ENCODE peak calls at places on chromosomes 3 and 15, in four cellular contexts. P, W, C and Z are unnamed samples.

GRCh38 chr3:78924711-78925110 is 843.1 kb downstream of the ROBO1 start:
- DNase-seq in P (no peak), W (no peak), C (no peak), Z (no peak)

GRCh38 chr3:131705558-131706051 is 202.8 kb upstream of the MRPL3 start:
- DNase-seq in P (no peak), W (no peak), C (no peak), Z (no peak)

GRCh38 chr15:41655716-41656115 is 4.5 kb upstream of the MGA start:
- DNase-seq in P (no peak), W (peak), C (no peak), Z (no peak)

GRCh38 chr15:65902373-65902772 is 33.1 kb downstream of the RAB11A start:
- DNase-seq in P (peak), W (peak), C (peak), Z (peak)

GRCh38 chr3:96813820-96814580 is 394 bp upstream of the EPHA6 start:
- DNase-seq in P (peak), W (peak), C (no peak), Z (no peak)

GRCh38 chr15:68149059-68149458 is 56.1 kb downstream of the CALML4 start:
- DNase-seq in P (no peak), W (peak), C (no peak), Z (no peak)

GRCh38 chr15:65055201-65055870 is 10.1 kb downstream of the SLC51B start:
- DNase-seq in P (no peak), W (peak), C (no peak), Z (no peak)

GRCh38 chr3:52256622-52257021 is 11.1 kb downstream of the PPM1M start:
- DNase-seq in P (no peak), W (no peak), C (no peak), Z (no peak)

GRCh38 chr3:134956395-134956794 is 161.3 kb downstream of the EPHB1 start:
- DNase-seq in P (no peak), W (no peak), C (peak), Z (no peak)

GRCh38 chr3:7075120-7075519 is 214.2 kb downstream of the GRM7 start:
- DNase-seq in P (no peak), W (no peak), C (no peak), Z (no peak)

GRCh38 chr15:57769266-57769665 is 62.8 kb downstream of the POLR2M start:
- DNase-seq in P (no peak), W (peak), C (no peak), Z (peak)

GRCh38 chr3:20323307-20323927 is 137.4 kb upstream of the SGO1 start:
- DNase-seq in P (no peak), W (no peak), C (no peak), Z (peak)

GRCh38 chr15:32990071-32990470 is 204.4 kb downstream of the FMN1 start:
- DNase-seq in P (no peak), W (peak), C (no peak), Z (no peak)

GRCh38 chr15:25933456-25934158 is 70.5 kb upstream of the ATP10A start:
- DNase-seq in P (peak), W (peak), C (peak), Z (peak)

GRCh38 chr3:99825239-99825638 is 7.6 kb downstream of the CMSS1 start:
- DNase-seq in P (no peak), W (peak), C (no peak), Z (peak)

GRCh38 chr15:79743032-79743431 is 153.8 kb downstream of the MTHFS start:
- DNase-seq in P (no peak), W (no peak), C (no peak), Z (no peak)

GRCh38 chr3:51974963-51975856 is at the start of gene ABHD14A:
- DNase-seq in P (peak), W (peak), C (no peak), Z (peak)

GRCh38 chr3:73781536-73781935 is 156.8 kb upstream of the PDZRN3 start:
- DNase-seq in P (no peak), W (no peak), C (no peak), Z (no peak)

GRCh38 chr15:59594493-59594942 is 17.1 kb upstream of the GCNT3 start:
- DNase-seq in P (peak), W (peak), C (no peak), Z (no peak)

GRCh38 chr3:24357635-24358034 is 137.0 kb downstream of the THRB start:
- DNase-seq in P (no peak), W (no peak), C (no peak), Z (no peak)

GRCh38 chr3:123947482-123947881 is 13.5 kb downstream of the CCDC14 start:
- DNase-seq in P (no peak), W (peak), C (no peak), Z (no peak)

GRCh38 chr3:98972155-98972554 is 70.7 kb upstream of the DCBLD2 start:
- DNase-seq in P (no peak), W (peak), C (no peak), Z (no peak)

GRCh38 chr3:126545544-126545943 is 13.2 kb downstream of the C3orf22 start:
- DNase-seq in P (no peak), W (no peak), C (no peak), Z (no peak)
- TF ChIP-seq ELK1 in P (no peak), W (no peak), C (no peak), Z (no peak)

GRCh38 chr3:149511040-149511626 is 36.6 kb downstream of the TM4SF4 start:
- DNase-seq in P (no peak), W (no peak), C (no peak), Z (no peak)
- TF ChIP-seq ELK1 in P (no peak), W (no peak), C (no peak), Z (no peak)

GRCh38 chr15:74055804-74056203 is 26.5 kb downstream of the GOLGA6A start:
- DNase-seq in P (no peak), W (no peak), C (no peak), Z (no peak)

GRCh38 chr15:74062671-74063070 is 19.7 kb downstream of the GOLGA6A start:
- DNase-seq in P (no peak), W (no peak), C (no peak), Z (no peak)

GRCh38 chr15:74062236-74062635 is 20.1 kb downstream of the GOLGA6A start:
- DNase-seq in P (no peak), W (no peak), C (no peak), Z (no peak)

DNA sequence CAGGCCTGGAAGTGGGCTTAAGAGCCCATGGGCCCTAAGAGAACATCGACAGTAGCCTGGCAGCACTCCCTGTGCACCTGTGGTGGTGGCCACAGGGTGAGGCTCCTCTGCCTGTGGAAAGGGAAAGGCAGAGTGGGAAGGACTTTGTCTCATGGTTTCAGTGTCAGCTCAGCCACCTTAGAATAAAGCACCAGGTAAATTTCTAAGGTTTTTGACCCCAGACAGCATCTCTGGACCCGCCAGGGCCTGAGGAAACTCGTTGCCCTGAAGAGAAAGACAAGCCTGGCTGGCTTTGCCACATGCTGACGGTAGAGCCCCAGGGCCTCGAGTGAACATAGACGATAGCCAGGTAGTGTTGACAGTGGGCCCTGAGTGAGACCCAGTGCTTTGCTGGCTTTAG is 22.1 kb downstream of the GOLGA6A start:
- DNase-seq in P (no peak), W (no peak), C (no peak), Z (no peak)
- TF ChIP-seq ELK1 in P (no peak), W (no peak), C (no peak), Z (no peak)

GRCh38 chr15:48089664-48090063 is 31.1 kb upstream of the SLC24A5 start:
- DNase-seq in P (no peak), W (no peak), C (no peak), Z (no peak)

GRCh38 chr15:48086162-48086561 is 34.6 kb upstream of the SLC24A5 start:
- DNase-seq in P (no peak), W (no peak), C (no peak), Z (no peak)

GRCh38 chr15:48087844-48088243 is 32.9 kb upstream of the SLC24A5 start:
- DNase-seq in P (no peak), W (no peak), C (no peak), Z (no peak)

GRCh38 chr15:48084759-48085420 is 35.9 kb upstream of the SLC24A5 start:
- DNase-seq in P (no peak), W (peak), C (no peak), Z (no peak)

DNA sequence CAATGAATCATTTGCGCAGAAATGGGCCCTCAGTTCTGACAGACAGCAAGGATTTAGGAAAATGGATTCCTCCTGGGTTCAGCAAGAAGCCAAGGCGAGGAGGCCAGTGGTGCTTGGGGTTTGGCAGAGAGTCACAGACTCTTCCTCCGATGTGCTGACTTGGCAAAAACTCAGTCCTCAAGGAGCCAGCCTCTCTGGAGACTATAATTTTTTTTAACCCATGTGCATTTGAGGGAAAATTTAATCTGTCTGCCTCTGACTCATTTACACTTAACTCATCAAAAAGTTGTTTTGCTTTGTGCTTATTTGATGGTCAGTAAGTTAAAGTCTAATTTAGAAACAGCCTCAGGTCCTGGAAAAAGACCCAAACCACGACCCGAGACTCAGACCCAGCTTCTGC is 34.2 kb upstream of the SLC24A5 start:
- DNase-seq in P (no peak), W (no peak), C (no peak), Z (no peak)
- TF ChIP-seq ELK1 in P (no peak), W (no peak), C (no peak), Z (no peak)

GRCh38 chr15:39852237-39852636 is 67.8 kb downstream of the GPR176 start:
- DNase-seq in P (no peak), W (peak), C (no peak), Z (no peak)

GRCh38 chr15:39850436-39850835 is 67.8 kb upstream of the FSIP1 start:
- DNase-seq in P (no peak), W (no peak), C (no peak), Z (no peak)

GRCh38 chr15:39855400-39855799 is 64.7 kb downstream of the GPR176 start:
- DNase-seq in P (no peak), W (peak), C (no peak), Z (no peak)

GRCh38 chr15:39854161-39854560 is 65.9 kb downstream of the GPR176 start:
- DNase-seq in P (no peak), W (peak), C (no peak), Z (no peak)

DNA sequence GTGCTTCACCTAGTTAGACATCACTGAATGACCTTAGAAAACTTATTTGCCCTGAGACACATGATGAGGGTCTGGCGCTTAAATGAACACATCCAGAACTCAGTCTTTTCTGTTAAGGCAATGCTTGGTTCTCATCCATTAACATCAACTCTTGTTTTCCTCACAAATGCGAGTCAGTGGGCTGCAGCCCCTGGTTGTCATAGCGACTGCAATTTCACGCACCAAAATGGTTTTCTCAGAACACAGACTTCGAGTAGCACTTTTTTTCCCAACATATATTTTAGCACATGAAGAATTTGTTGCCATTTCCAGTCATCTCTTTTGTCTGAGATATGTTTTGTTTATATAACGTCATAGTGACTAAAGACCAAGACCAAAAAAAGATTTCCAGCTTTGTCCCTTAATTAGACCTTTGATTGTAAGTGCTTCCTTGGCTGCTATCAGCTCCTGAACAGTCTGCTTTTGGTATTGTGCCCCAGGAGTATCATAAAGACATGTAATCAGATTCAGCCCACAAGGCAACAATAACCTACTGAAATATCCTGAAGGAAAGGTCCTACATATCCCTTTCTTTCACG is 68.5 kb downstream of the GPR176 start:
- DNase-seq in P (no peak), W (peak), C (no peak), Z (no peak)
- TF ChIP-seq ELK1 in P (no peak), W (no peak), C (no peak), Z (no peak)

DNA sequence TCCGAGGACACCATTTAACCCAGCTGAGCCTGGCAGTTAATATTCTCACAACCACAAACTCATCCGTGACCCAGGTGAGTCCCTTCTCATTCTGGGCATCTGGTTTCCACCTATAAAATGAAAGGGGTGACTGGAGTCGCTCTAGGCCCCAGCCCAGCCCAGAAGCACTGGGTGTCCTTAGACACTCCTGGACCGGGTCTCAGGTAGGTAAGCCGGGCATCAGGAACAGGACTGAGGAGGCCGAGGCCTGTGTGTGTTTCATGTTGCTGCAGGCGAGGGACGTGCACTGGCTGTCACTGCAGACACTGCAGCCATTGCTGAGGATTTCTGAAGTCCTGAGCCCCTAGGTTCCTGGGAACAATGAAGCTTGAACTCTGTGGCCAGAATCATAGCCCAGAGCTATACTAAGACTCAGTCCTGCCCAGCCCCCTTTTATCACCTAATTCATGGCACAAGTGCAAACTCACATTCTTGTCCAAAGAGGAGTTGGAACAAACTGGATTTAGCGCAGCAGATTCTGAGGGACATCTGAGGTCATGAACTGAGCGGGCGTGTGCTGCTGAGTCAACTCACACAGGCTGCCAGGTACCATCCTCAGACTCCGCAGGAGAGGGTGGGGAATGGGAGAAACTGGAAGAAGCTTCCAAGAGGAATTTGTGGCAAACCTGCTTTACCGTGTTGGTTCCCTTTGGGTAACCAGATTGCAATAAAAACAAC is 184.9 kb downstream of the FAM43A start:
- DNase-seq in P (no peak), W (peak), C (no peak), Z (no peak)
- TF ChIP-seq ELK1 in P (no peak), W (no peak), C (no peak), Z (no peak)

DNA sequence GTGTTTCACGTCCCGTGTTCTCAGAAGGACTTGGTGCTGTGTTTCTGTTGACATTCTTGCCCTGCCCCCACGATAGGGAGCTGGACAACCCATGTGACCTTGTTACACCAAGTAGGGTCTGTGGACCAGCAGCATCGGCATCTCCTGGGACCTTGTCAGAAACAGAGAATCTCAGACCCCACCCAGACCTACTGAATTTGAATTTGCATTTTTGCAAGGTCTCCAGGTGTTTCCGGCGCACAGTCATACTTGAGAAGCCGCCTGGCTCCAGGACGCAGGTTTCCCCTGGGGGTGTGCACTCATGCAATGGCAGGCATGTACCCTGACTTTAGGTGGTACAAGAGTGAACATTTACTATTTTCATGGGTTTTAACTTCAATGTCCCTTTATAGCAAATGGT is 117.9 kb downstream of the TLE3 start:
- DNase-seq in P (no peak), W (no peak), C (peak), Z (no peak)
- TF ChIP-seq ELK1 in P (no peak), W (no peak), C (no peak), Z (no peak)

GRCh38 chr3:50557106-50557505 is 10.4 kb downstream of the C3orf18 start:
- DNase-seq in P (no peak), W (no peak), C (no peak), Z (no peak)
- TF ChIP-seq ELK1 in P (no peak), W (no peak), C (no peak), Z (no peak)

GRCh38 chr3:69855436-69856162 is 116.3 kb downstream of the MITF start:
- DNase-seq in P (no peak), W (peak), C (no peak), Z (no peak)
- TF ChIP-seq ELK1 in P (no peak), W (no peak), C (no peak), Z (no peak)